ENCODE peak calls at places on chromosomes 11 and 22, in six cellular contexts. W is spleen; P is naive thymus-derived CD4-positive, alpha-beta T cell; Y is adrenal gland; Q is left ventricle myocardium inferior; C is PC-9. X is an unnamed sample.

GRCh38 chr11:55719608-55720160 is 53.6 kb upstream of the OR5D13 start:
- DNase-seq in P (no peak), C (no peak), Y (no peak), W (no peak), Q (no peak), X (no peak)

GRCh38 chr22:47862394-47862793 is 1099.9 kb downstream of the TBC1D22A start:
- DNase-seq in Q (no peak), C (no peak), Y (no peak), P (no peak), W (no peak), X (no peak)

GRCh38 chr11:115377882-115378296 is 126.3 kb downstream of the CADM1 start:
- DNase-seq in P (no peak), Y (no peak), Q (no peak), C (no peak), W (no peak), X (no peak)

GRCh38 chr11:94853836-94854235 is 85.7 kb downstream of the AMOTL1 start:
- DNase-seq in Y (no peak), W (no peak), Q (no peak), P (no peak), C (no peak), X (no peak)

GRCh38 chr11:64234840-64235379 is 526 bp downstream of the VEGFB start:
- DNase-seq in Y (no peak), W (peak), P (peak), Q (peak), C (peak), X (no peak)

GRCh38 chr22:39814899-39815298 is 78.7 kb downstream of the ENTHD1 start:
- DNase-seq in P (no peak), C (no peak), Q (no peak), Y (no peak), W (no peak), X (no peak)

GRCh38 chr11:28965824-28966223 is 857.6 kb downstream of the METTL15 start:
- DNase-seq in C (no peak), Q (no peak), W (no peak), P (no peak), Y (no peak), X (no peak)

GRCh38 chr11:56307836-56308235 is 7.1 kb upstream of the OR8K3 start:
- DNase-seq in C (no peak), W (no peak), Y (no peak), P (no peak), Q (no peak), X (no peak)

GRCh38 chr22:49201046-49201970 is 626.4 kb downstream of the BRD1 start:
- DNase-seq in Q (no peak), C (no peak), W (peak), Y (peak), P (no peak), X (no peak)

GRCh38 chr11:74265256-74265655 is 46.2 kb downstream of the P4HA3 start:
- DNase-seq in C (no peak), P (no peak), Q (no peak), W (no peak), Y (no peak), X (no peak)

GRCh38 chr11:116101737-116102275 is 597.6 kb upstream of the CADM1 start:
- DNase-seq in C (no peak), W (no peak), P (no peak), Y (peak), Q (no peak), X (no peak)

DNA sequence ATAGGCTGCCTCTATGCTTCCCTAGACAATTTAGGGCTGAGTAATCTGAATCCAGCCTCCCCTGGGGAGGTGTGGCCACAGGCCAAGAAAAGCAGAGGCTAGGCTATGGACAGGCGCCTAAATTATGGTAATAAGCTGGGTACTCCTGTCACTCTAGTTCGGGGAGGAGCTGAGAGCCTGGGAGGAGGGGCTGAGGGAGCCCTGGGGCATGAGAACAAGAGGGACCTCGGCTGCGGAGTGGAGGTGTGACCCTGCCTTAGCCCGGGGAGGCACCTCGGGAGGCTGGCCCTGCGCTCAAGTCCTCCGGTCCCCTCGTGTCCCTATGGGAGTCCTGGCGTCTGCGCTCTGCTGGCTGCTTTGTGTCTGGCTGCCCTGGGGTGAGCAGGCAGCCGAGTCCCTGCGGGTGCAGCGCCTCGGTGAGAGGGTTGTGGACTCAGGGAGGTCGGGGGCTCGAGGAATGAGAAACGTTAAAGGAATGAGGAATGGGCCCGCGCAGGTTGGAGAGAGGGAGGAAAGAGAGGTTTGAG is at the start of gene OTOG:
- DNase-seq in W (no peak), C (peak), P (no peak), Y (no peak), Q (no peak), X (no peak)
- H3K4me3 ChIP-seq in W (no peak), C (no peak), P (no peak), Y (no peak), Q (no peak), X (no peak)

DNA sequence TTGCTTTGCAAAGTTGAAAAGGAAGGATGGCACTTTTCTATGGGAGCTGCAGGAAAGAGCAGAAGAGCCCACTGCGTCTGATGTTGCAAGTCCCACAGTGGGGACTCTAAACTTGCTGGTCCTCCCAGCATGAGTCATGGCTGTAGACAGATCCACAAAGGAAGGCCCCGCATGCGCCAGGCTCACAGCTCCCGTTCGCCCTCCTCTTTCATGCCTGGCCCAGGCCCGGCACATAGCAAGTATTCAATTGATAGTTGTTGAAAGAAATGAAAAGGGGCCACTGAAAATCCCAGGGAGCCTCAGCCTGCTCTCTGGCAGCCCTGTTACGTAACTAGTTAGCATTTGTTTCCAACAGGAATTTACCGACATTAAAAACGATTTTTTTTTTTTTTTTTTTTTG is 18.9 kb downstream of the AP1B1 start:
- DNase-seq in Y (peak), P (no peak), Q (peak), W (peak), C (peak), X (peak)
- H3K27ac ChIP-seq in Y (peak), P (no peak), Q (peak), W (peak), C (no peak), X (peak)

DNA sequence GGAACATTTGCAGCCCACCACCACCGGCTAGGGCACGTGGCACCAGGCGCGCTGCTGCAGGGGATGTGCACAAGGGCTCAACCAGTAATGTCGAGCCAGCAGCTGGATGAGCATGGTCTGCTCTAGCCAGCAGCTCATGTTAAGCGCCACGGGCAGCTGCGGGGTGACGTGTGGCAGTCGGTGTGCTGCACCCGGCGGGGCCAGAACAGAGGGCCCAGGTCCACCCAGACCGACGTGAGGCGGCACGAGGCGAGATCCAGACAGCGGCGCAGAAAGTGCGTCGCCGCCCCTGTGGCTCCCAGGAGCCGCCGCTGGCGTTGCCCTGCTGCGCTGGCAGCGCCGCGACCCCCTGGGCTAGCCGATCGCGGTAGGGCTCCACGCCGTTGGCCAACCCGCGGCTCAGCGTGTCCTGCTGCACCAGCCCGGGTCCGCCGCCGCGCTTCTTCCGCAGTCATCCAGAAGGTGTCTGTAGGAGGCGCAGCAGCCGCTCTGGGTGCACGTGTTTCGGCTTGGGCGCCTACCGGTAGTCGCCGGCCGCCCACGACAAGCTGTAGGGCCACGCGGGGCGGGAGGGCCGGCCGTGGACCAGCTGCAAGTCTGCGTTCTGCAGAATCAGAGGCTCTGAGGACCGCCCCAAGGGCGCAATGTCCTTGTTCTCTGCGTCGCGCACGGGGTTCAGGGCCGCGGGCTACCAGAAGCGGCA is 4.6 kb upstream of the GALR3 start:
- DNase-seq in W (peak), C (peak), Q (peak), Y (peak), P (peak), X (no peak)
- H3K4me3 ChIP-seq in W (peak), C (no peak), Q (peak), Y (no peak), P (peak), X (peak)

GRCh38 chr11:130480166-130480565 is 31.7 kb downstream of the ADAMTS15 start:
- DNase-seq in W (no peak), Y (no peak), C (no peak), Q (no peak), P (no peak), X (no peak)
- H3K27ac ChIP-seq in W (no peak), Y (no peak), C (no peak), Q (peak), P (no peak), X (no peak)

DNA sequence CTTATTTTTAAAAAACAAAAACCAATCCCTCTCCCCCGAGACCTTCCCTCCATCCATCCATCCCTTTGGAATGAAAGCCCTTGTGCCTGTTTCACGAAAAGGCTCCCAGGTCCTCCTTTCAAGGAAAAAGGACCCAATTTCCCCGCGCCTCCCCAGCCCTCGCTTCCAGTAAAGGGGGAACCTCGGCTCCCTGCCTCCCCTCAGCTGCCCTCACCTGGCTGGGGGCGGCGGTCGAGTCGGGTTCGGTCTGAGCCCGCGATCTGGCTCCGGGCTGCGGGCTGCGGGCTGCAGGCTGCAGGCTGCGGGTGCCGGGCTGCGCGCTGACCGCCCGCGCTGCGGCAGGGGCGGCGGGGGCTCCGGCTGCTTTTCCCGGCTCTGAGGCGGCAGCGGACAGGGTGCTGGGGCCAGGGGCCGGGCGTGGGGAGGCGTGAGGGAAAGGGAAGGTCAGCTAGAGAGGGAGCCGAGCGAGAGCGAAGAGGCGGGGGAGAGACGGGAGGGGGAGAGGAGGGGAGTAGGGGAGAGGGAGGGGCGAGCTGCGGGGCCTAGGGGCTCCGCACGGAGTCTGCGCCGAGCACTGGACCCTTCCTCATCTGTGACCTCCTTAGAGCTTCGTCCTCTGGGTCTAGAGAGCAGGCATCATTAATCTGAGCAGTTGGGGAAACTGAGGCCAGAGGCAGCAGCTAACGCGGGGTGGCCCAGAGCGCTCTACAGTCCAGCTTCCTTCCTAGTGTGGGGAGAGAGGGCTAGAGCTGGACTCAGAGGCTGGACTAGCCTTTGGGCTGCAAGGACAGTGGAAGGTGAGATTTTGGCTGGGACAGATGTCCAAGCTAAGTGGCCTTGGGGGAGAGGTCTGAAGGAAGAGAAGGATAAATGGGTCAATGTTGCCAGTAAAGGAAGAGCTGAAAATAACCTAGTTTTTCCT is at the start of gene C1QTNF4:
- DNase-seq in P (no peak), C (no peak), Q (no peak), Y (no peak), W (peak), X (peak)
- H3K4me3 ChIP-seq in P (no peak), C (no peak), Q (peak), Y (no peak), W (peak), X (peak)

DNA sequence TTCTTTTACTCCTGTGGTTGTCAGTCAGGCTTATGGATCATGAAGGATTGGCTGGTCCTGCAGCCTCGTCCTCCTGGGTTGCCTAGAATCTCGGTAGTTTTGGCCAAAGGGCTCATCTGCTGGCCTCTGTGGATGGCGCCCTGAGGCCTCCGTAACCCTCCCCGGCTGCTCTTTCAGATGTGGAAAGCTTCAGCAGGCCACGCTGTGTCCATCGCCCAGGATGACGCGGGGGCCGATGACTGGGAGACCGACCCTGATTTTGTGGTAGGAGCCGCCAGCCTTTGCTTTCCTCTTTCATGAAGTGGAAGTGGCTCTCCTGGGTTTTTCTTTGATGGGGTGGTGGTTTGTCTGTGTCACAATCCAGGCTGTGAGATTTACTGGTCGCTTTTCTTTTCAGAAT is 8.8 kb downstream of the CTTN start:
- DNase-seq in W (no peak), Y (no peak), C (no peak), Q (no peak), P (no peak), X (no peak)
- H3K27ac ChIP-seq in W (no peak), Y (no peak), C (no peak), Q (peak), P (no peak), X (no peak)

GRCh38 chr22:29043906-29044575 is 17.6 kb downstream of the C22orf31 start:
- DNase-seq in C (no peak), P (no peak), Q (no peak), W (no peak), Y (no peak), X (no peak)
- H3K4me3 ChIP-seq in C (no peak), P (no peak), Q (no peak), W (no peak), Y (no peak), X (no peak)

X was measured in dorsolateral prefrontal cortex.